ENCODE peak calls at places on chromosomes 13 and 19, in nine cellular contexts. R, Y, P, U, I, Q, J, T and N are unnamed samples.

GRCh38 chr13:58773280-58773859 is 1141.8 kb downstream of the PCDH17 start:
- DNase-seq in U (no peak), J (no peak), T (no peak), R (no peak), P (no peak), Y (no peak), I (no peak), Q (no peak), N (no peak)

GRCh38 chr19:2867025-2867991 is at the start of gene ZNF556:
- DNase-seq in P (no peak), Q (peak; percentile 2), Y (no peak), R (peak; percentile 93), T (no peak), U (no peak), I (no peak), J (no peak), N (no peak)

GRCh38 chr19:2034729-2035589 is 16.1 kb downstream of the MKNK2 start:
- DNase-seq in Y (no peak), P (peak; percentile 89), Q (peak; percentile 32), I (peak; percentile 83), J (peak; percentile 53), U (no peak), R (peak; percentile 63), T (no peak), N (peak; percentile 38)

GRCh38 chr13:46795321-46795720 is 1.6 kb downstream of the ESD start:
- DNase-seq in U (no peak), Q (no peak), T (no peak), R (no peak), P (no peak), J (no peak), I (no peak), Y (no peak), N (peak; percentile 29)

GRCh38 chr19:16368385-16369305 is 44.0 kb downstream of the KLF2 start:
- DNase-seq in I (no peak), U (no peak), R (no peak), T (no peak), Q (no peak), J (no peak), P (no peak), Y (no peak), N (no peak)

GRCh38 chr13:75633285-75633684 is 2.8 kb upstream of the LMO7 start:
- DNase-seq in T (peak; percentile 79), Y (peak; percentile 98), Q (no peak), J (no peak), P (no peak), R (no peak), I (no peak), U (peak; percentile 88), N (no peak)

GRCh38 chr13:46654956-46655726 is 102.2 kb downstream of the LRCH1 start:
- DNase-seq in U (no peak), T (no peak), Q (no peak), J (no peak), Y (no peak), P (no peak), R (no peak), I (no peak), N (no peak)

GRCh38 chr19:29277107-29277506 is 64.2 kb upstream of the UQCRFS1 start:
- DNase-seq in Q (no peak), P (no peak), U (no peak), T (no peak), Y (no peak), R (no peak), I (no peak), J (peak; percentile 18), N (no peak)

GRCh38 chr19:47755065-47755761 is 9.9 kb downstream of the NOP53 start:
- DNase-seq in P (no peak), Q (no peak), Y (no peak), T (no peak), R (no peak), J (no peak), U (no peak), I (no peak), N (no peak)

GRCh38 chr19:39398297-39398864 is 7.2 kb downstream of the MED29 start:
- DNase-seq in I (peak; percentile 100), U (no peak), R (no peak), T (no peak), P (peak; percentile 73), Q (peak; percentile 56), Y (peak; percentile 83), J (no peak), N (peak; percentile 71)

GRCh38 chr19:16371540-16371986 is 46.9 kb downstream of the KLF2 start:
- DNase-seq in T (no peak), U (no peak), I (peak; percentile 80), P (peak; percentile 85), R (no peak), J (no peak), Y (no peak), Q (no peak), N (no peak)

GRCh38 chr13:74040200-74040599 is 94.0 kb downstream of the KLF12 start:
- DNase-seq in Q (peak; percentile 8), R (no peak), J (peak; percentile 57), I (no peak), Y (no peak), T (peak; percentile 4), U (no peak), P (peak; percentile 36), N (peak; percentile 10)

GRCh38 chr19:40464059-40465024 is 1.2 kb downstream of the BLVRB start:
- DNase-seq in I (peak; percentile 86), U (peak; percentile 47), T (peak; percentile 87), R (peak; percentile 80), P (peak; percentile 92), Q (peak; percentile 93), J (peak; percentile 91), Y (peak; percentile 88), N (peak; percentile 69)

GRCh38 chr19:11321206-11322126 is 18.0 kb downstream of the RAB3D start:
- DNase-seq in T (no peak), Y (no peak), U (no peak), R (no peak), Q (no peak), P (no peak), J (no peak), I (no peak), N (no peak)

GRCh38 chr13:79749556-79749955 is 268.6 kb downstream of the NDFIP2 start:
- DNase-seq in T (no peak), P (no peak), Q (no peak), R (no peak), I (no peak), J (no peak), U (no peak), Y (no peak), N (no peak)

GRCh38 chr13:106797081-106797640 is 229.2 kb upstream of the ARGLU1 start:
- DNase-seq in Y (no peak), T (no peak), I (no peak), P (no peak), Q (no peak), U (no peak), J (no peak), R (no peak), N (no peak)

GRCh38 chr13:64529874-64530485 is 2700.2 kb downstream of the PCDH9 start:
- DNase-seq in Y (no peak), J (peak; percentile 20), I (no peak), Q (no peak), P (no peak), T (no peak), U (no peak), R (no peak), N (no peak)

GRCh38 chr19:40704491-40705361 is 12.0 kb downstream of the COQ8B start:
- DNase-seq in Y (no peak), P (no peak), T (no peak), Q (no peak), U (no peak), J (no peak), R (no peak), I (no peak), N (no peak)

GRCh38 chr19:1460033-1460995 is 10.4 kb downstream of the APC2 start:
- DNase-seq in R (no peak), Y (no peak), P (no peak), U (no peak), J (no peak), T (no peak), Q (no peak), I (no peak), N (no peak)

GRCh38 chr13:111262281-111262680 is 58.2 kb upstream of the TEX29 start:
- DNase-seq in Q (no peak), U (no peak), R (no peak), J (no peak), P (no peak), Y (no peak), T (no peak), I (no peak), N (no peak)

DNA sequence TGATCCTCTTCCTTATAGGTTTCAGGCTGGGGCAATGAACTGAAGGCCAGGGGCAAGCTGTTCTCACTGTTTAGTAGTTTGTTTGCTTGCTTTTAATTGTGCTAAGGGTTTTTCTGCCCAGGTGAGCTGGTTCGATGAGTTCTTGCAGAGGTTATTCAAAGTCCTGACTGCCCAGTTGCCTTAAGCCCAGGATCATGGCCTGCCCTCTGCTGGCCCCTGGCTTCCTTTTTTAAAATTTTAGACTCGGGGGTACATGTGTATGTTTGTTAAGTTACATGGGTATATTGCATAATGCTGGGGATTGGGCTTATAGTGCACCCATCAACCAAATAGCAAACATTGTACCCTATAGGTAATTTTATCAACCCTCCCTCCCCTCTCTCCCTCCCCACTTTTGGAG is 65.7 kb downstream of the ZNF536 start:
- DNase-seq in J (no peak), Y (no peak), Q (no peak), I (no peak), U (no peak), P (no peak), T (no peak), R (no peak), N (no peak)
- TF ChIP-seq CTCF in J (no peak), Y (no peak), Q (no peak), I (no peak), U (no peak), P (no peak), T (no peak), R (no peak), N (no peak)

GRCh38 chr13:85441364-85441763 is 357.9 kb downstream of the SLITRK6 start:
- DNase-seq in Y (no peak), T (no peak), U (no peak), R (no peak), I (no peak), P (no peak), J (no peak), Q (no peak), N (no peak)
- TF ChIP-seq CTCF in Y (no peak), T (no peak), U (no peak), R (no peak), I (no peak), P (no peak), J (no peak), Q (no peak), N (no peak)

GRCh38 chr13:100588350-100589177 is at the start of gene GGACT:
- DNase-seq in Q (peak; percentile 78), T (no peak), I (peak; percentile 52), P (peak; percentile 79), U (no peak), R (peak; percentile 64), Y (peak; percentile 15), J (peak; percentile 77), N (no peak)
- TF ChIP-seq CTCF in Q (peak; percentile 69), T (peak; percentile 42), I (peak; percentile 85), P (no peak), U (peak; percentile 69), R (peak; percentile 32), Y (peak; percentile 81), J (peak; percentile 41), N (peak; percentile 90)

DNA sequence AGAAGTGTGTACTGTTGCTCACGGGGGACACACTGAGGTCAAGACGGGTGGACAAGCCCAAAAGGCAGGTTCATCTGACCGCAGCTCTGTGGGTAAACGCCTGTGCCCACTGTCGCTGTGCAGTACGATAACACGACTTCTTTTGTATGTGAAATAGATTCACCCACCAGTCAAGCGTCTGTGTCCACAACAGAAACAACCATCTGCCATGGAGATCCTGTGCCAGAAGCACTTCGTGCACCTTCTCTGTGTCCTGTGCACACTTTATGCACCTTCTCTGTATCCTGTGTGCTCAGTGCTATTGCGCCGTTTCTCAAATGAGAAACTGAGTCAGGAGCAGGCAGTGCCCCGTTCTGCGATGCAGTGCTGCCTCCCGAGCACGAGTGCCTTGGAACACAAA is 138.9 kb downstream of the ATP11A start:
- DNase-seq in R (no peak), P (no peak), U (no peak), T (no peak), Y (no peak), J (no peak), I (no peak), Q (no peak), N (no peak)
- TF ChIP-seq CTCF in R (no peak), P (no peak), U (no peak), T (no peak), Y (no peak), J (no peak), I (no peak), Q (no peak), N (no peak)